ENCODE peak calls at places on chromosomes 3 and 15, in five cellular contexts. Q is H1, G is H9, U is neuronal stem cell, D is IMR-90. C is an unnamed sample.

GRCh38 chr3:15427981-15428380 is 583 bp downstream of the EAF1 start:
- DNase-seq in Q (no peak), G (no peak), U (no peak), D (no peak), C (peak)

GRCh38 chr3:43432462-43432861 is 146.1 kb downstream of the SNRK start:
- DNase-seq in Q (no peak), G (no peak), U (no peak), D (no peak), C (no peak)

GRCh38 chr3:153768559-153769469 is 352.4 kb upstream of the ARHGEF26 start:
- DNase-seq in Q (peak), G (peak), U (peak), D (peak), C (peak)

GRCh38 chr15:57527382-57528091 is 64.2 kb upstream of the MYZAP start:
- DNase-seq in Q (peak), G (peak), U (peak), D (peak), C (peak)

GRCh38 chr3:193903257-193903807 is 232.6 kb upstream of the HES1 start:
- DNase-seq in Q (no peak), G (no peak), U (no peak), D (no peak), C (no peak)

GRCh38 chr3:84692261-84692660 is 266.5 kb upstream of the CADM2 start:
- DNase-seq in Q (no peak), G (no peak), U (no peak), D (no peak), C (no peak)

GRCh38 chr3:21274000-21274671 is 476.9 kb downstream of the ZNF385D start:
- DNase-seq in Q (no peak), G (no peak), U (no peak), D (peak), C (no peak)

GRCh38 chr3:43180027-43180426 is 74.1 kb upstream of the POMGNT2 start:
- DNase-seq in Q (no peak), G (no peak), U (no peak), D (peak), C (no peak)

GRCh38 chr3:184540777-184541681 is 20.6 kb upstream of the EPHB3 start:
- DNase-seq in Q (peak), G (peak), U (no peak), D (peak), C (peak)

GRCh38 chr3:5391226-5391625 is 203.7 kb downstream of the EDEM1 start:
- DNase-seq in Q (no peak), G (no peak), U (no peak), D (no peak), C (no peak)

GRCh38 chr3:5389057-5389456 is 201.6 kb downstream of the EDEM1 start:
- DNase-seq in Q (no peak), G (no peak), U (no peak), D (no peak), C (peak)

GRCh38 chr3:5388091-5388490 is 200.6 kb downstream of the EDEM1 start:
- DNase-seq in Q (no peak), G (no peak), U (no peak), D (no peak), C (no peak)

GRCh38 chr3:5384557-5384956 is 197.1 kb downstream of the EDEM1 start:
- DNase-seq in Q (no peak), G (no peak), U (no peak), D (no peak), C (no peak)

DNA sequence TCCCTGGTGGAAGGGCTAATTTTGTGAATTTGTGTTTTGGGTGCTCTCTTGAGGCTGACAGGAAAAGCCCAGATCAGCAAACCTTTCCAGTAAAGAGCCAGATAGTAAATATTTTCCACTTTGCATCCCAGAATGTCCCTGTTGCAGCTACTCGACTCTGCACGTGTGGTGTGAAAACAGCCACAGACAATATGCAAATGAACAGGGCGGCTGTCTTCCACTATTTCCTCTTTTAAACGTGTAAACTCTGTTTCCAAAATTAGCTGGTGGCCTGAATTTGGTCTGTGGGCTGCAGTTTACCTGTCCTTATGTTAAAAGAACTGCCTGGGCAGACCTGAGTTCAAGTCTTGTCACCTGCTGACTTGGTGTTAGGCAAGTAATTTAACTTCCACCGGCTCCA is 202.7 kb downstream of the EDEM1 start:
- DNase-seq in Q (no peak), G (no peak), U (no peak), D (no peak), C (no peak)
- H3K18ac ChIP-seq in Q (no peak), G (no peak), U (no peak), D (no peak), C (no peak)

DNA sequence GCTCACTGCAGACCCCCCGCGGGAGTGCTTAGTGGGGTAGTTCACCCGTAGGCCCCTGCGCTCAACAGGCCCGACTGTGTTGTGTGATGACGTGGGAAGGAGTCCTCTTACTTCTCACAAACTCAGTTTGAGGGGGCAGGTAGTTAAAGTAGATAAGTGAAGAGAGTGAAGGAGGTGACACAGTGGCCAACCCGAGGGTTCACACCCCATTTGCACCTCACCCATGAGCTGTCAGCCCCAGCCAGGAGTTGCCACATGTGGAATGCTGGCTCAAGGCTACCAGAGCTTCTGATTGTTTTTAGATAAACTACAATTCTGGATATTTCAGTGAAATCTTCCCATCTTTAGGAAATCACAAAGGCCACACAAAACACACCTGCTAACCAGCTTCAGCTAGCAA is 64.1 kb upstream of the ABHD17C start:
- DNase-seq in Q (no peak), G (no peak), U (no peak), D (no peak), C (peak)
- H2BK5ac ChIP-seq in Q (no peak), G (no peak), U (no peak), D (no peak), C (no peak)

GRCh38 chr3:162165346-162165745 is 668.7 kb downstream of the OTOL1 start:
- DNase-seq in Q (no peak), G (no peak), U (no peak), D (peak), C (no peak)
- H3K9ac ChIP-seq in Q (no peak), G (no peak), U (no peak), D (no peak), C (no peak)

GRCh38 chr3:14245822-14246221 is 67.2 kb downstream of the LSM3 start:
- DNase-seq in Q (no peak), G (no peak), U (no peak), D (no peak), C (no peak)

GRCh38 chr3:14248477-14248848 is 69.8 kb downstream of the LSM3 start:
- DNase-seq in Q (no peak), G (no peak), U (no peak), D (no peak), C (no peak)

GRCh38 chr3:14245240-14245639 is 66.6 kb downstream of the LSM3 start:
- DNase-seq in Q (no peak), G (no peak), U (no peak), D (no peak), C (no peak)

GRCh38 chr3:14244521-14244920 is 65.9 kb downstream of the LSM3 start:
- DNase-seq in Q (no peak), G (no peak), U (no peak), D (no peak), C (no peak)

GRCh38 chr3:14246414-14246813 is 67.8 kb downstream of the LSM3 start:
- DNase-seq in Q (no peak), G (no peak), U (no peak), D (peak), C (no peak)
- H3K18ac ChIP-seq in Q (no peak), G (no peak), U (no peak), D (peak), C (no peak)

DNA sequence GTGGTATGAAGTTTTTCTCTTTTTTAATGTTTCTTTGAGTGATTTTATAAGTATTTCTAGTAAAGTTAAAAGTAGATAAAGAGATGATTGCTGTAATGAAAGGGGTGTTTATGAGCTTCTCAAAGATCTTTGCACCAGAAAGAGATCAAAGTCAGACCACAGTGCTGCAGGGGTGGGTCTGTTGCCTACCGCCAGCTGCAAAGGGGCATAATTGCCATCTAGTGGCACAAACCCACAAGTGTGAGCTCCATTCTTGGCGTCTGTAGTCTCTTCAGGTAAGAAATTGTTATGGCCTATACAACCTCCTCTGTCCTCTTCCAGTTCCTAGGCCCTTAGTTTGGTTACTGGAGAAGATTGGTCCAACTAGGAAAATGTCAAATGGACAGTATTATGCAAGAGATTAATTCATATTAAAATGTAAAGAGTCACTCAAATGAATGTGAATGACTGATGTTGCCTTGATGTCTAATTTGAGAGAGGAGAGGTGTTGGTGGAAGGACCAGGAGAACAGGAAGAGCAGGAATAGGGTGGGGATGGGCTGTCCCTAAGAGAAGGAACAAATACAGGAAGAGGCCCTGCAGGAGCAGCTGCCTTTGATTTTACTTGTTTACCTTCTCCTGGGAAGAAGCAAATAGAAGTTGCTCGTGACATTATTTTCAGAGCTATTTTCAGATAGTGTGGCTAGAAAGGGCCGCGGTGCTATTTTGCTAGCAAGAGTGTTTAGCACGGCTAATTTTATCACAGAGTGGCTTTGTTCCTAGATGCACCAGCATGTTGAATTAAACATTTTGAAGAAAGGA is 53.0 kb upstream of the GSK3B start:
- DNase-seq in Q (no peak), G (peak), U (no peak), D (no peak), C (peak)
- H2BK5ac ChIP-seq in Q (no peak), G (no peak), U (no peak), D (no peak), C (no peak)

GRCh38 chr15:61201322-61201721 is 27.8 kb downstream of the RORA start:
- DNase-seq in Q (no peak), G (no peak), U (no peak), D (no peak), C (no peak)

GRCh38 chr15:61200626-61201025 is 28.5 kb downstream of the RORA start:
- DNase-seq in Q (no peak), G (no peak), U (no peak), D (no peak), C (no peak)

GRCh38 chr15:61206767-61207166 is 22.3 kb downstream of the RORA start:
- DNase-seq in Q (no peak), G (no peak), U (no peak), D (no peak), C (peak)

GRCh38 chr15:61199681-61200080 is 29.4 kb downstream of the RORA start:
- DNase-seq in Q (no peak), G (no peak), U (no peak), D (no peak), C (peak)

GRCh38 chr15:61205427-61205826 is 23.7 kb downstream of the RORA start:
- DNase-seq in Q (no peak), G (no peak), U (no peak), D (no peak), C (no peak)
- H3K9ac ChIP-seq in Q (no peak), G (no peak), U (no peak), D (no peak), C (no peak)

DNA sequence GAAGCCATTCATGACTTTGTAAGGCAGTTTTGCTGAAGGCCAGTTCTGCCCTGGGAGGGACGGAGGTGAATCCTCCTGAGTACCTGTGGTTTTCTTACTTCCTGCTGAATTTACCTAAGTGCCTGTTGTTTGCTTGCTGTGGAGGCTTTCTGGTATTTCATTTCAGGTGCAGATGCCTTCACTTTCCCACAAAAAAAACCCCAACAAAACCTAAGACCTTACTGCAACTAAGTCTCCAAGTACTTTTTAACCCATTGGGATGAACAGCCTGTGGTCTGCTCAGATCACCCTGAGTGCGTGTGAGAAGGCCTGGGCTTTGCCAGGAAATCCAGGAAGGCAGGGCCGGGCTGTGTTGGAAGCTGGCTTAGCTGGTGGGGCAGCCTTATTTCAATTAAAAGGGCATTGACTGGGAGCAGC is 65.3 kb downstream of the IGF1R start:
- DNase-seq in Q (no peak), G (no peak), U (no peak), D (no peak), C (peak)
- H3K18ac ChIP-seq in Q (peak), G (no peak), U (no peak), D (no peak), C (no peak)

GRCh38 chr15:88834211-88834812 is 31.1 kb downstream of the ACAN start:
- DNase-seq in Q (peak), G (peak), U (peak), D (peak), C (peak)
- H2BK5ac ChIP-seq in Q (no peak), G (no peak), U (no peak), D (no peak), C (no peak)